ENCODE peak calls at places on chromosome 16, in four cellular contexts. One of them, this sample, is unnamed.

GRCh38 chr16:54657058-54657708 is 273.5 kb upstream of the IRX5 start:
- DNase-seq in A549: no peak
- DNase-seq in K562: no peak
- DNase-seq in H1: no peak
- DNase-seq in this sample: no peak

GRCh38 chr16:77169650-77170236 is 21.2 kb upstream of the MON1B start:
- DNase-seq in A549: peak
- DNase-seq in K562: peak
- DNase-seq in H1: peak
- DNase-seq in this sample: peak

GRCh38 chr16:5056347-5056746 is 9.4 kb downstream of the C16orf89 start:
- DNase-seq in A549: no peak
- DNase-seq in K562: peak
- DNase-seq in H1: no peak
- DNase-seq in this sample: peak

GRCh38 chr16:12059216-12059769 is 82.8 kb downstream of the SNX29 start:
- DNase-seq in A549: no peak
- DNase-seq in K562: no peak
- DNase-seq in H1: no peak
- DNase-seq in this sample: peak

GRCh38 chr16:3283525-3284447 is 495 bp downstream of the ZNF263 start:
- DNase-seq in A549: no peak
- DNase-seq in K562: no peak
- DNase-seq in H1: no peak
- DNase-seq in this sample: no peak

GRCh38 chr16:89395150-89396142 is 94.9 kb downstream of the ANKRD11 start:
- DNase-seq in A549: peak
- DNase-seq in K562: no peak
- DNase-seq in H1: no peak
- DNase-seq in this sample: peak

GRCh38 chr16:6905601-6906000 is 427.0 kb upstream of the RBFOX1 start:
- DNase-seq in A549: no peak
- DNase-seq in K562: no peak
- DNase-seq in H1: no peak
- DNase-seq in this sample: no peak

GRCh38 chr16:20865420-20866126 is 34.6 kb downstream of the DCUN1D3 start:
- DNase-seq in A549: no peak
- DNase-seq in K562: no peak
- DNase-seq in H1: no peak
- DNase-seq in this sample: no peak

GRCh38 chr16:84096447-84097005 is 20.2 kb downstream of the MBTPS1 start:
- DNase-seq in A549: no peak
- DNase-seq in K562: no peak
- DNase-seq in H1: no peak
- DNase-seq in this sample: peak

GRCh38 chr16:874366-875181 is 74.0 kb upstream of the GNG13 start:
- DNase-seq in A549: no peak
- DNase-seq in K562: no peak
- DNase-seq in H1: no peak
- DNase-seq in this sample: no peak

GRCh38 chr16:51719376-51719775 is 568.3 kb upstream of the SALL1 start:
- DNase-seq in A549: no peak
- DNase-seq in K562: no peak
- DNase-seq in H1: no peak
- DNase-seq in this sample: no peak

DNA sequence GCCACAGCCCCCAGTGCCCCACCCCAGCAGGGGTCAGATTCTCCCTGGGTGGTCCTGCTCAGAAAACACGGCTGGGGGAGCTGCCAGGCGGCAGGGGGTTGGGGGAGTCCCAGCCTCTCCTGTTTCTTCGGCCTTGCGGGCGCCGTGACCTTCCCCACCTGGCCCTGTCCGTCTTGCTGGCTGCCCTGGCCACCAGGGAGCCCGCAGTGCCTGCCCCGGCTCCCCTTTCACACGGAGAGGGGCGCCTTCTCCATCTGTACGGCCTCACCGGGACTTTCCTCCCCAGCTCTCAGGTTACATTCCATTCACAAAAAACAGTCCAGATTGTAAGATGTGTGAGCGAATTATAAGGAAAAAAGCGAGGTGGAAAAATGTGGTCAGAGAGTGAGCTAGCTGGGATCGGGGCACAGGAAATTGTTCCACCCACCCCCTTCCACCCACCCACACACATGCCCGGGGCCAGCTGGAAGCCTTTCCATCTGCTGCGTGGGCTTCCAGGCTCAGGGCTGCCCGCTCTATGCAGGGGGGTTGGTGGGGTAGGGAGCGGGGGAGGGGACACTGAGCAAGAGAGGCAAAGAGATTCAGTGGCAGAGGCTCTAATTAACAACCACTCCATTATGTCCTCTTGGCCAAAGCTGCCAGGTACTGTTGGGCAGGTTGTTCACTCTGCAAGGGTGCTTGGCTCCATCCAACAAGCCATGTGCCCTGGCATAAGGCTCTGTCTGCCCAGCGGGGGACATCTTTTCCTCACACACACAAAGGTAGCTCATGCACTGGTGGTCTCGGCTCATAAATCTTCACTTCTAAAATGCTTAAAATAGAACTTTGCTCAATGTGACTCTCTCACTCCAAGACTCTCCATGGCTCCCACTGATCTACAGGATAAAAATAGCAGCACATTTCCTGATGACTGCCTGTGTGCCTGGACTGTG is 14.7 kb upstream of the CIBAR2 start:
- DNase-seq in A549: no peak
- DNase-seq in K562: no peak
- DNase-seq in H1: no peak
- DNase-seq in this sample: no peak
- TF ChIP-seq RNF2 in A549: no peak
- TF ChIP-seq RNF2 in K562: no peak
- TF ChIP-seq RNF2 in H1: no peak
- TF ChIP-seq RNF2 in this sample: no peak

DNA sequence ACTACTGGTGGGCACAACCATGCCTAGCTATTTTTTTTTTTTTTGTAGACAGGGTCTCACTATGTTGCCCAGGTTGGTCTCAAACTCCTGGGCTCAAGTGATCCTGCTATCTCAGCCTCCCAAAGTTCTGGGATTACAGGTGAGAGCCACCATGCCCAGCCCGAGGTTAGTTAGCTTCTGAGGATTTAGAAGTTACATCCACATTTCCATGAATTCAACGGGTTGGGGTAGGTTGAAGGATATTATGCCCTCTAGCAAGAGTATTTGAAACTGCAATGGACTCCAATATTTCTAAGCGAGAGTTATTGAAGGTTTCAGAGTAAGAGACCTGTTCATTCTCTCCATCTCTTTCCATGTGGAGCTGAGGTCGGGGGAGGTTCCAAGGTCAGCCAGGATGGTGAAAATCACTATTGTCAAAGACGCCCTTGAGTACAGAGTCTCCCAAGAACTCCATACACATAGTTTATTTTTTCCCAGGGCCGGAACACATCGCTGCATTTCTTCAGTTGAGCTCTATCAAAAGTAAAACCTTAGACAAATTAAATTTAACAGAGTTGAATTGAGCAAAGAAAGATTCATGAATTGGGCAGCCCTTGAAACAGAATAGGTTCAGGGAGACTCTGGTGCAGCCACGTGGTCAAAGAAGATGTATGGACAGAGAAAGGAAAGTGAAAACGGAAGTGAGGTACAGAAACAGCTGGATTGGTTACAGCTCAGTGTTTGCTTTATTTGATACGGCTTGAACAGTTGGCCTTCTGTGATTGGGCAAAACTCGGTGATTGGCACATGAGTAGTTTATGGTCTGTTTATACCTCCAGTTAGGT is 19.0 kb upstream of the ITPRIPL2 start:
- DNase-seq in A549: no peak
- DNase-seq in K562: no peak
- DNase-seq in H1: no peak
- DNase-seq in this sample: peak
- TF ChIP-seq RNF2 in A549: no peak
- TF ChIP-seq RNF2 in K562: no peak
- TF ChIP-seq RNF2 in H1: no peak
- TF ChIP-seq RNF2 in this sample: no peak

DNA sequence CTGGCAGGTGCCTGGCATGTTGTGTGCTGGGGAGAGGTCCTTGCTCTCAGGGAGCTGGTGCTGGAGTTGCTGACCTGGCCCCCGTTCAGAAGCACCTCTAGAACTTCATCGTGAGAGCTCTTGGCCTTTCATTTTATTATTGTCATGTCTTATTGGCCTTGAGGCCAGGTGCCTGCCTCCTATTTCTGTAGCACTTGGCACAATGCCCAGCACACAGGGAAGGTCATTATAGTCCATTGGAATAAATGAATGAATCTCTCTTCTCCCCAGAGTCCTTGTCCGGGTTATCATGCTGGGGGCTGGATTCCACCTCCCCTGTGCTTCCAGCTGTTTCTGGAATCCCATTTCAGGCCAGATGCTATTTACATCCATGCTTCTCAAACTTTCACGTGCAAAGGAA is 169.2 kb downstream of the HAPSTR1 start:
- DNase-seq in A549: no peak
- DNase-seq in K562: no peak
- DNase-seq in H1: no peak
- DNase-seq in this sample: peak
- TF ChIP-seq RNF2 in A549: no peak
- TF ChIP-seq RNF2 in K562: no peak
- TF ChIP-seq RNF2 in H1: no peak
- TF ChIP-seq RNF2 in this sample: no peak

GRCh38 chr16:67593288-67593687 is 31.0 kb downstream of the CTCF start:
- DNase-seq in A549: no peak
- DNase-seq in K562: no peak
- DNase-seq in H1: no peak
- DNase-seq in this sample: no peak
- TF ChIP-seq RNF2 in A549: no peak
- TF ChIP-seq RNF2 in K562: no peak
- TF ChIP-seq RNF2 in H1: no peak
- TF ChIP-seq RNF2 in this sample: no peak

GRCh38 chr16:57016301-57016700 is 26.9 kb downstream of the NLRC5 start:
- DNase-seq in A549: no peak
- DNase-seq in K562: no peak
- DNase-seq in H1: no peak
- DNase-seq in this sample: no peak
- TF ChIP-seq RNF2 in A549: no peak
- TF ChIP-seq RNF2 in K562: no peak
- TF ChIP-seq RNF2 in H1: no peak
- TF ChIP-seq RNF2 in this sample: no peak

GRCh38 chr16:68287276-68288251 is 23.2 kb downstream of the SLC7A6OS start:
- DNase-seq in A549: no peak
- DNase-seq in K562: no peak
- DNase-seq in H1: no peak
- DNase-seq in this sample: no peak
- TF ChIP-seq RNF2 in A549: no peak
- TF ChIP-seq RNF2 in K562: no peak
- TF ChIP-seq RNF2 in H1: no peak
- TF ChIP-seq RNF2 in this sample: no peak

GRCh38 chr16:67443299-67443698 is 12.4 kb downstream of the HSD11B2 start:
- DNase-seq in A549: no peak
- DNase-seq in K562: no peak
- DNase-seq in H1: no peak
- DNase-seq in this sample: no peak

GRCh38 chr16:67445126-67445426 is 14.2 kb downstream of the HSD11B2 start:
- DNase-seq in A549: no peak
- DNase-seq in K562: no peak
- DNase-seq in H1: no peak
- DNase-seq in this sample: no peak

GRCh38 chr16:67445441-67445912 is 14.6 kb downstream of the HSD11B2 start:
- DNase-seq in A549: no peak
- DNase-seq in K562: no peak
- DNase-seq in H1: no peak
- DNase-seq in this sample: peak

GRCh38 chr16:67445913-67446907 is 15.3 kb downstream of the HSD11B2 start:
- DNase-seq in A549: no peak
- DNase-seq in K562: no peak
- DNase-seq in H1: no peak
- DNase-seq in this sample: peak

GRCh38 chr16:67444259-67445125 is 13.6 kb downstream of the HSD11B2 start:
- DNase-seq in A549: no peak
- DNase-seq in K562: no peak
- DNase-seq in H1: no peak
- DNase-seq in this sample: no peak
- TF ChIP-seq RNF2 in A549: no peak
- TF ChIP-seq RNF2 in K562: no peak
- TF ChIP-seq RNF2 in H1: no peak
- TF ChIP-seq RNF2 in this sample: no peak

GRCh38 chr16:23294260-23294659 is 7.8 kb upstream of the SCNN1B start:
- DNase-seq in A549: no peak
- DNase-seq in K562: no peak
- DNase-seq in H1: no peak
- DNase-seq in this sample: peak
- TF ChIP-seq RNF2 in A549: no peak
- TF ChIP-seq RNF2 in K562: no peak
- TF ChIP-seq RNF2 in H1: no peak
- TF ChIP-seq RNF2 in this sample: no peak

GRCh38 chr16:67833035-67833417 is 9.1 kb upstream of the THAP11 start:
- DNase-seq in A549: no peak
- DNase-seq in K562: no peak
- DNase-seq in H1: no peak
- DNase-seq in this sample: no peak
- TF ChIP-seq RNF2 in A549: no peak
- TF ChIP-seq RNF2 in K562: no peak
- TF ChIP-seq RNF2 in H1: no peak
- TF ChIP-seq RNF2 in this sample: no peak

DNA sequence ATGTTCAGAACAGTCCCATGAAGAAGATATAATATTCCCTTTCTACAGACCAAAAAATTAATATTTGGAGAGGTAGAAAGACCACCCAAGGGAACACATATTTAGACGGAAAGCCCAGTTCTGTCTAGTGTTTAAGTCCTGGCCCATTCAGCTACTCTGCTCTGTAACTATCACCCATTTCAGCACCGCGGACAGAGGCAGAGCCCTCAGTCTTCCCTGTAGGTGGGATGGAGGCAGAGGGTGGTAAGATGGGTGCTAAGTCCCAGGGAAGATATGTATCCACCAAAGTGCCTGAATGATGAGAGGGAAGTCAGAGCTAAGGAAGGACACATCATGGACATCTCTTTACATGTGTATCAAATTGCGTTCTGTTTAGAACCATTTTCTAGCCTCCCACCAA is 27.8 kb upstream of the C16orf78 start:
- DNase-seq in A549: no peak
- DNase-seq in K562: peak
- DNase-seq in H1: no peak
- DNase-seq in this sample: no peak
- TF ChIP-seq RNF2 in A549: no peak
- TF ChIP-seq RNF2 in K562: no peak
- TF ChIP-seq RNF2 in H1: no peak
- TF ChIP-seq RNF2 in this sample: no peak

This sample was measured in HepG2.